ENCODE peak calls at places on chromosomes 16 and 17, in six cellular contexts. One of them, this sample, is unnamed.
A peak's percentile ranks its signal among the peaks of the same experiment; 100 is the strongest.

GRCh38 chr17:57143341-57143740 is 58.3 kb downstream of the AKAP1 start:
- DNase-seq in K562: no peak
- DNase-seq in HepG2: no peak
- DNase-seq in H1: no peak
- DNase-seq in GM12878: no peak
- DNase-seq in HCT116: no peak
- DNase-seq in this sample: no peak

GRCh38 chr17:71921726-71922320 is 199.0 kb upstream of the SOX9 start:
- DNase-seq in HCT116: no peak
- DNase-seq in GM12878: peak; percentile 21
- DNase-seq in H1: no peak
- DNase-seq in HepG2: no peak
- DNase-seq in K562: no peak
- DNase-seq in this sample: no peak

GRCh38 chr16:15482748-15483118 is 48.3 kb downstream of the BMERB1 start:
- DNase-seq in HepG2: no peak
- DNase-seq in H1: no peak
- DNase-seq in HCT116: no peak
- DNase-seq in K562: no peak
- DNase-seq in GM12878: no peak
- DNase-seq in this sample: no peak

GRCh38 chr17:32281011-32281451 is 15.4 kb downstream of the RHBDL3 start:
- DNase-seq in GM12878: no peak
- DNase-seq in HCT116: no peak
- DNase-seq in HepG2: no peak
- DNase-seq in K562: no peak
- DNase-seq in H1: no peak
- DNase-seq in this sample: no peak

GRCh38 chr17:2688351-2689342 is 22.9 kb downstream of the CLUH start:
- DNase-seq in HepG2: peak; percentile 19
- DNase-seq in K562: peak; percentile 4
- DNase-seq in HCT116: no peak
- DNase-seq in H1: no peak
- DNase-seq in GM12878: no peak
- DNase-seq in this sample: no peak

GRCh38 chr17:46896991-46897390 is 26.0 kb upstream of the GOSR2 start:
- DNase-seq in K562: no peak
- DNase-seq in HCT116: no peak
- DNase-seq in GM12878: no peak
- DNase-seq in HepG2: no peak
- DNase-seq in H1: no peak
- DNase-seq in this sample: no peak

GRCh38 chr17:74998783-74999182 is 11.4 kb downstream of the CDR2L start:
- DNase-seq in H1: no peak
- DNase-seq in K562: no peak
- DNase-seq in HCT116: no peak
- DNase-seq in HepG2: no peak
- DNase-seq in GM12878: no peak
- DNase-seq in this sample: no peak

GRCh38 chr16:84511180-84511800 is 6.8 kb upstream of the MEAK7 start:
- DNase-seq in HepG2: peak; percentile 68
- DNase-seq in K562: peak; percentile 83
- DNase-seq in HCT116: peak; percentile 72
- DNase-seq in H1: peak; percentile 64
- DNase-seq in GM12878: peak; percentile 62
- DNase-seq in this sample: peak; percentile 72

GRCh38 chr16:1194665-1195392 is 30.2 kb downstream of the TPSG1 start:
- DNase-seq in H1: no peak
- DNase-seq in HepG2: no peak
- DNase-seq in K562: peak; percentile 66
- DNase-seq in HCT116: no peak
- DNase-seq in GM12878: no peak
- DNase-seq in this sample: no peak

GRCh38 chr16:31487720-31488629 is 5.1 kb downstream of the SLC5A2 start:
- DNase-seq in HepG2: no peak
- DNase-seq in H1: no peak
- DNase-seq in GM12878: no peak
- DNase-seq in K562: no peak
- DNase-seq in HCT116: no peak
- DNase-seq in this sample: no peak

GRCh38 chr17:74768069-74768762 is 7.9 kb downstream of the NAT9 start:
- DNase-seq in K562: no peak
- DNase-seq in HCT116: no peak
- DNase-seq in HepG2: no peak
- DNase-seq in H1: no peak
- DNase-seq in GM12878: no peak
- DNase-seq in this sample: no peak

GRCh38 chr16:68479271-68479670 is 31.0 kb upstream of the SMPD3 start:
- DNase-seq in H1: no peak
- DNase-seq in HCT116: no peak
- DNase-seq in GM12878: no peak
- DNase-seq in K562: no peak
- DNase-seq in HepG2: no peak
- DNase-seq in this sample: no peak

GRCh38 chr17:8337802-8338744 is 1.6 kb upstream of the ODF4 start:
- DNase-seq in H1: no peak
- DNase-seq in HepG2: no peak
- DNase-seq in GM12878: no peak
- DNase-seq in HCT116: no peak
- DNase-seq in K562: no peak
- DNase-seq in this sample: no peak

GRCh38 chr16:17224859-17225258 is 245.9 kb downstream of the XYLT1 start:
- DNase-seq in HCT116: no peak
- DNase-seq in HepG2: no peak
- DNase-seq in H1: no peak
- DNase-seq in GM12878: no peak
- DNase-seq in K562: no peak
- DNase-seq in this sample: no peak

GRCh38 chr17:3977387-3977786 is 13.2 kb upstream of the ATP2A3 start:
- DNase-seq in GM12878: no peak
- DNase-seq in HepG2: no peak
- DNase-seq in H1: no peak
- DNase-seq in K562: no peak
- DNase-seq in HCT116: no peak
- DNase-seq in this sample: no peak

GRCh38 chr16:71927383-71927782 is 32.1 kb downstream of the IST1 start:
- DNase-seq in H1: no peak
- DNase-seq in GM12878: no peak
- DNase-seq in HCT116: peak; percentile 42
- DNase-seq in K562: no peak
- DNase-seq in HepG2: no peak
- DNase-seq in this sample: no peak

GRCh38 chr17:7833011-7833794 is 814 bp upstream of the KDM6B start:
- DNase-seq in HCT116: no peak
- DNase-seq in GM12878: no peak
- DNase-seq in HepG2: no peak
- DNase-seq in H1: no peak
- DNase-seq in K562: no peak
- DNase-seq in this sample: no peak

GRCh38 chr17:68029512-68030215 is 5.9 kb upstream of the KPNA2 start:
- DNase-seq in HepG2: peak; percentile 97
- DNase-seq in GM12878: no peak
- DNase-seq in H1: no peak
- DNase-seq in K562: peak; percentile 43
- DNase-seq in HCT116: no peak
- DNase-seq in this sample: no peak

GRCh38 chr17:67836205-67836987 is 11.1 kb downstream of the BPTF start:
- DNase-seq in HCT116: no peak
- DNase-seq in HepG2: no peak
- DNase-seq in K562: no peak
- DNase-seq in H1: no peak
- DNase-seq in GM12878: no peak
- DNase-seq in this sample: no peak

GRCh38 chr17:50487213-50488096 is 8.8 kb downstream of the RSAD1 start:
- DNase-seq in GM12878: no peak
- DNase-seq in HepG2: no peak
- DNase-seq in K562: no peak
- DNase-seq in HCT116: no peak
- DNase-seq in H1: no peak
- DNase-seq in this sample: no peak

GRCh38 chr17:38324141-38324540 is 19.6 kb downstream of the GPR179 start:
- DNase-seq in HepG2: no peak
- DNase-seq in H1: no peak
- DNase-seq in HCT116: no peak
- DNase-seq in GM12878: no peak
- DNase-seq in K562: no peak
- DNase-seq in this sample: no peak

GRCh38 chr16:9027070-9027799 is 63.5 kb upstream of the USP7 start:
- DNase-seq in HepG2: no peak
- DNase-seq in GM12878: no peak
- DNase-seq in H1: no peak
- DNase-seq in HCT116: no peak
- DNase-seq in K562: peak; percentile 25
- DNase-seq in this sample: no peak

GRCh38 chr16:14284930-14285541 is 213.9 kb downstream of the MRTFB start:
- DNase-seq in GM12878: no peak
- DNase-seq in K562: no peak
- DNase-seq in H1: no peak
- DNase-seq in HepG2: peak; percentile 65
- DNase-seq in HCT116: peak; percentile 63
- DNase-seq in this sample: no peak

GRCh38 chr17:71801301-71801700 is 319.5 kb upstream of the SOX9 start:
- DNase-seq in K562: no peak
- DNase-seq in HepG2: no peak
- DNase-seq in H1: no peak
- DNase-seq in HCT116: no peak
- DNase-seq in GM12878: no peak
- DNase-seq in this sample: no peak

GRCh38 chr17:29251969-29252866 is 5.6 kb downstream of the CRYBA1 start:
- DNase-seq in HCT116: no peak
- DNase-seq in H1: no peak
- DNase-seq in K562: peak; percentile 30
- DNase-seq in GM12878: no peak
- DNase-seq in HepG2: no peak
- DNase-seq in this sample: no peak

GRCh38 chr16:3112881-3113574 is 642 bp downstream of the ZNF205 start:
- DNase-seq in H1: no peak
- DNase-seq in HepG2: no peak
- DNase-seq in HCT116: no peak
- DNase-seq in GM12878: no peak
- DNase-seq in K562: no peak
- DNase-seq in this sample: no peak

GRCh38 chr17:43437756-43438155 is 39.0 kb downstream of the ARL4D start:
- DNase-seq in H1: no peak
- DNase-seq in HepG2: no peak
- DNase-seq in GM12878: no peak
- DNase-seq in HCT116: no peak
- DNase-seq in K562: no peak
- DNase-seq in this sample: no peak

GRCh38 chr17:36778458-36778857 is 158.8 kb upstream of the LHX1 start:
- DNase-seq in HCT116: no peak
- DNase-seq in K562: no peak
- DNase-seq in HepG2: peak; percentile 71
- DNase-seq in H1: no peak
- DNase-seq in GM12878: no peak
- DNase-seq in this sample: no peak

DNA sequence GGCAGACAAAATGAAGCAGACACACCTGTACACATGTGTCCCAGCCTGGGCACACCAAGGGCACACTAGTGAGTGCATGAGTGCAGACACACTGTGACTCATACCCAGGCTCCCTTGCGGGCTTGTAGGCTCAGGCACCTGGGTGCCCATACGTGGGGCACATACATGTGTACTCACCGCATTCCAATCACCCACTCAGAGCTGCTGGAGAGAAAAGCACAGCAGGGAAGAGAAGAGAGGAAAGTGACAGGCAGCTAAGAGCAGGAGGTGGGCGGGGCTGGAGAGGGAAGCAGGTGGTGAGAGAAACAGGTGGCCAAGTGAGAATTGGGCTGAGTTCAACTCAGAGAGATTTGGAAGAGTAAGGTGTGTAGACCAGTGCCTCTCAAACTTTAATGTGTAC is 54.0 kb downstream of the TMEM132E start:
- DNase-seq in HepG2: no peak
- DNase-seq in GM12878: no peak
- DNase-seq in HCT116: no peak
- DNase-seq in K562: no peak
- DNase-seq in H1: no peak
- DNase-seq in this sample: no peak
- H3K27me3 ChIP-seq in HepG2: peaks cover 12% of the 10 kb centered on the region
- H3K27me3 ChIP-seq in GM12878: peaks cover 7% of the 10 kb centered on the region
- H3K27me3 ChIP-seq in HCT116: peaks cover 23% of the 10 kb centered on the region
- H3K27me3 ChIP-seq in K562: peaks cover 51% of the 10 kb centered on the region
- H3K27me3 ChIP-seq in H1: peaks cover 2% of the 10 kb centered on the region
- H3K27me3 ChIP-seq in this sample: peaks cover 27% of the 10 kb centered on the region

GRCh38 chr17:77863814-77864161 is 94.7 kb upstream of the TNRC6C start:
- DNase-seq in H1: no peak
- DNase-seq in K562: peak; percentile 72
- DNase-seq in GM12878: no peak
- DNase-seq in HepG2: peak; percentile 24
- DNase-seq in HCT116: no peak
- DNase-seq in this sample: no peak
- TF ChIP-seq ZNF274 in H1: no peak
- TF ChIP-seq ZNF274 in K562: no peak
- TF ChIP-seq ZNF274 in GM12878: no peak
- TF ChIP-seq ZNF274 in HepG2: no peak
- TF ChIP-seq ZNF274 in HCT116: no peak
- TF ChIP-seq ZNF274 in this sample: no peak

DNA sequence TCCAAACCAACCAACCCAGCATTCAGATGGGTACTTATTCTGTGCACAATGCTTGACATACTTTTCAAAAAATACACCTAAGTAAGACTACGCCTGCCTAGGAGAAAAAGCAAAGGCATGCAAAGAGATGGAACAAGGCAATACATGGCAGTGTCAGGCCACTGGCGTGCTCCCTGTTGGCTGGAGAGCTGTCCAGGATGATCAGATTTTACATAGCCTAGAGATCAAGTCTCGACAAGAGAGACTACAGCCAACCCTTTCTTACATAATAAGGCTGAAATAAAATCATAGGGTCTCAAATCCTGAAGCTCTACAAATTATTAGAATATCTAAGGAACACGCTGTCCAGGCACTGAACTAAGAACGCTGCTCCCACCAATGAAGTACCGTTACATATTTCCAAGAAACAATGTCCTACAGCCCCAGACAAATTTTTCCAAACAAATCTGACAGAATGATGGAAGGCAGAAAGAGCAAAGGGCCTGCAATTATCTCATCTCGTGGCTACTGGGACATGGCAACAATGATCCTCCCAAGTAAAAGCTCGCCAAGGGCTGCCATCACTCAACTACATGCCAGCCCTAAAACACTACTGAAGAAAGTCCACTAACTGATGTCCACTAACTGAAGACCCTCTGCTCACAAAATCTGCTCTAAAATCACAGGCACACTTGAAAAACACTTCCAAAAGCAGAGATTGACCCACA is 5.1 kb downstream of the RPS15A start:
- DNase-seq in K562: no peak
- DNase-seq in HCT116: no peak
- DNase-seq in H1: no peak
- DNase-seq in GM12878: no peak
- DNase-seq in HepG2: no peak
- DNase-seq in this sample: no peak
- H3K4me3 ChIP-seq in K562: no peak overlapping the region
- H3K4me3 ChIP-seq in HCT116: no peak overlapping the region
- H3K4me3 ChIP-seq in H1: no peak overlapping the region
- H3K4me3 ChIP-seq in GM12878: peak overlapping the region; percentile 93
- H3K4me3 ChIP-seq in HepG2: no peak overlapping the region
- H3K4me3 ChIP-seq in this sample: no peak overlapping the region

GRCh38 chr17:79661292-79662041 is 50.6 kb upstream of the RBFOX3 start:
- DNase-seq in HepG2: no peak
- DNase-seq in GM12878: no peak
- DNase-seq in K562: no peak
- DNase-seq in H1: no peak
- DNase-seq in HCT116: no peak
- DNase-seq in this sample: no peak
- H3K27me3 ChIP-seq in HepG2: peaks cover 44% of the 10 kb centered on the region
- H3K27me3 ChIP-seq in GM12878: no peaks in the 10 kb centered on the region
- H3K27me3 ChIP-seq in K562: peaks cover 15% of the 10 kb centered on the region
- H3K27me3 ChIP-seq in H1: no peaks in the 10 kb centered on the region
- H3K27me3 ChIP-seq in HCT116: peaks cover 8% of the 10 kb centered on the region
- H3K27me3 ChIP-seq in this sample: peaks cover 31% of the 10 kb centered on the region